ENCODE peak calls at places on chromosome 13, in nine cellular contexts. Q is foreskin keratinocyte, I is neural progenitor cell, Z is psoas muscle, D is upper lobe of right lung, R is MM.1S, J is thoracic aorta, E is tibial nerve, U is gastrocnemius medialis. V is an unnamed sample. For H3K4me1, the result is how much of the 10 kb centered on the place peaks cover.

GRCh38 chr13:64158910-64159309 is 2743.3 kb upstream of the PCDH20 start:
- DNase-seq in Q (peak), I (no peak), Z (no peak), D (no peak), R (no peak), J (no peak), E (no peak), U (no peak), V (no peak)

GRCh38 chr13:44843403-44843802 is 145.9 kb downstream of the NUFIP1 start:
- DNase-seq in Q (no peak), I (no peak), Z (no peak), D (no peak), R (no peak), J (no peak), E (no peak), U (no peak), V (no peak)

GRCh38 chr13:49124693-49125304 is 95.3 kb upstream of the MLNR start:
- DNase-seq in Q (no peak), I (no peak), Z (no peak), D (no peak), R (no peak), J (no peak), E (no peak), U (no peak), V (no peak)

GRCh38 chr13:42769650-42770049 is 11.7 kb upstream of the FAM216B start:
- DNase-seq in Q (no peak), I (no peak), Z (no peak), D (no peak), R (no peak), J (no peak), E (no peak), U (no peak), V (no peak)

GRCh38 chr13:44842158-44842557 is 147.1 kb downstream of the NUFIP1 start:
- DNase-seq in Q (no peak), I (no peak), Z (no peak), D (no peak), R (no peak), J (no peak), E (no peak), U (no peak), V (no peak)

GRCh38 chr13:79090552-79091159 is 315.4 kb downstream of the RBM26 start:
- DNase-seq in Q (peak), I (no peak), Z (no peak), D (no peak), R (no peak), J (no peak), E (no peak), U (no peak), V (no peak)

GRCh38 chr13:101712026-101712348 is 259.5 kb downstream of the ITGBL1 start:
- DNase-seq in Q (no peak), I (no peak), Z (no peak), D (no peak), R (peak), J (no peak), E (no peak), U (no peak), V (no peak)

GRCh38 chr13:50892162-50892944 is 17.2 kb upstream of the RNASEH2B start:
- DNase-seq in Q (no peak), I (no peak), Z (no peak), D (no peak), R (peak), J (no peak), E (no peak), U (no peak), V (no peak)

GRCh38 chr13:102902789-102903347 is 57.0 kb downstream of the ERCC5 start:
- DNase-seq in Q (no peak), I (no peak), Z (no peak), D (no peak), R (no peak), J (no peak), E (no peak), U (no peak), V (no peak)

GRCh38 chr13:93249259-93249917 is 22.8 kb downstream of the GPC6 start:
- DNase-seq in Q (peak), I (no peak), Z (no peak), D (no peak), R (no peak), J (no peak), E (no peak), U (no peak), V (no peak)

GRCh38 chr13:111915104-111915551 is 151.8 kb upstream of the SOX1 start:
- DNase-seq in Q (no peak), I (no peak), Z (no peak), D (no peak), R (no peak), J (no peak), E (no peak), U (no peak), V (no peak)

GRCh38 chr13:28402057-28402381 is 92.9 kb downstream of the FLT1 start:
- DNase-seq in Q (no peak), I (no peak), Z (no peak), D (no peak), R (no peak), J (no peak), E (no peak), U (no peak), V (no peak)

GRCh38 chr13:90757127-90757680 is 590.3 kb upstream of the MIR17HG start:
- DNase-seq in Q (no peak), I (no peak), Z (no peak), D (no peak), R (peak), J (no peak), E (no peak), U (no peak), V (no peak)

GRCh38 chr13:76293346-76293745 is 592.9 kb downstream of the KCTD12 start:
- DNase-seq in Q (peak), I (no peak), Z (no peak), D (no peak), R (no peak), J (no peak), E (no peak), U (no peak), V (no peak)

GRCh38 chr13:39144941-39145533 is 106.8 kb downstream of the NHLRC3 start:
- DNase-seq in Q (peak), I (peak), Z (peak), D (no peak), R (peak), J (no peak), E (peak), U (peak), V (peak)

GRCh38 chr13:105213512-105213911 is 1322.0 kb downstream of the EFNB2 start:
- DNase-seq in Q (peak), I (peak), Z (no peak), D (no peak), R (no peak), J (no peak), E (no peak), U (no peak), V (no peak)

GRCh38 chr13:111177081-111177711 is 62.1 kb downstream of the ARHGEF7 start:
- DNase-seq in Q (peak), I (no peak), Z (peak), D (no peak), R (no peak), J (no peak), E (peak), U (peak), V (no peak)

GRCh38 chr13:57632276-57633140 is 964 bp downstream of the PCDH17 start:
- DNase-seq in Q (no peak), I (peak), Z (peak), D (peak), R (no peak), J (no peak), E (no peak), U (no peak), V (no peak)

GRCh38 chr13:113369881-113370280 is 6.0 kb upstream of the GRTP1 start:
- DNase-seq in Q (no peak), I (no peak), Z (no peak), D (no peak), R (no peak), J (no peak), E (no peak), U (no peak), V (no peak)

GRCh38 chr13:79447741-79448140 is 33.2 kb upstream of the NDFIP2 start:
- DNase-seq in Q (no peak), I (peak), Z (no peak), D (no peak), R (no peak), J (no peak), E (no peak), U (no peak), V (no peak)

GRCh38 chr13:80224468-80224867 is 116.5 kb downstream of the SPRY2 start:
- DNase-seq in Q (peak), I (no peak), Z (no peak), D (no peak), R (no peak), J (no peak), E (no peak), U (no peak), V (no peak)

GRCh38 chr13:91292630-91293221 is 54.8 kb upstream of the MIR17HG start:
- DNase-seq in Q (no peak), I (peak), Z (no peak), D (no peak), R (no peak), J (no peak), E (no peak), U (no peak), V (no peak)

GRCh38 chr13:66805657-66806056 is 424.5 kb downstream of the PCDH9 start:
- DNase-seq in Q (no peak), I (no peak), Z (no peak), D (no peak), R (no peak), J (no peak), E (peak), U (no peak), V (no peak)

GRCh38 chr13:113863511-113864302 is at the start of gene GAS6:
- DNase-seq in Q (no peak), I (peak), Z (peak), D (peak), R (peak), J (no peak), E (no peak), U (peak), V (peak)

GRCh38 chr13:25232937-25233515 is 54.3 kb downstream of the MTMR6 start:
- DNase-seq in Q (no peak), I (peak), Z (no peak), D (no peak), R (no peak), J (no peak), E (no peak), U (no peak), V (no peak)

GRCh38 chr13:90261343-90261742 is 1086.1 kb upstream of the MIR17HG start:
- DNase-seq in Q (no peak), I (no peak), Z (no peak), D (no peak), R (no peak), J (no peak), E (no peak), U (no peak), V (no peak)

GRCh38 chr13:114007566-114007965 is 33.7 kb upstream of the C13orf46 start:
- DNase-seq in Q (no peak), I (no peak), Z (no peak), D (no peak), R (no peak), J (peak), E (no peak), U (peak), V (peak)

GRCh38 chr13:110535526-110535925 is 26.0 kb downstream of the RAB20 start:
- DNase-seq in Q (no peak), I (no peak), Z (no peak), D (no peak), R (no peak), J (no peak), E (no peak), U (no peak), V (no peak)

GRCh38 chr13:79468819-79469218 is 12.1 kb upstream of the NDFIP2 start:
- DNase-seq in Q (no peak), I (no peak), Z (no peak), D (no peak), R (no peak), J (no peak), E (no peak), U (no peak), V (no peak)

GRCh38 chr13:29081036-29081435 is 260.9 kb downstream of the MTUS2 start:
- DNase-seq in Q (no peak), I (no peak), Z (no peak), D (no peak), R (peak), J (no peak), E (no peak), U (no peak), V (no peak)

GRCh38 chr13:28678809-28679208 is 19.9 kb downstream of the POMP start:
- DNase-seq in Q (no peak), I (no peak), Z (no peak), D (no peak), R (no peak), J (no peak), E (no peak), U (no peak), V (no peak)

GRCh38 chr13:40995997-40996396 is 23.1 kb downstream of the ELF1 start:
- DNase-seq in Q (no peak), I (no peak), Z (no peak), D (no peak), R (no peak), J (no peak), E (no peak), U (no peak), V (no peak)

GRCh38 chr13:40993987-40994386 is 25.1 kb downstream of the ELF1 start:
- DNase-seq in Q (peak), I (no peak), Z (no peak), D (no peak), R (no peak), J (no peak), E (no peak), U (no peak), V (no peak)

GRCh38 chr13:40994581-40995230 is 24.4 kb downstream of the ELF1 start:
- DNase-seq in Q (no peak), I (no peak), Z (no peak), D (no peak), R (peak), J (no peak), E (no peak), U (no peak), V (no peak)

GRCh38 chr13:40993119-40993518 is 26.0 kb downstream of the ELF1 start:
- DNase-seq in Q (no peak), I (peak), Z (no peak), D (no peak), R (peak), J (no peak), E (no peak), U (no peak), V (no peak)

GRCh38 chr13:40992678-40993077 is 26.4 kb downstream of the ELF1 start:
- DNase-seq in Q (no peak), I (no peak), Z (no peak), D (no peak), R (peak), J (no peak), E (no peak), U (no peak), V (no peak)
- H3K4me1 ChIP-seq in Q (under half), I (under half), Z (under half), D (under half), R (under half), J (under half), E (under half), U (under half), V (under half)

GRCh38 chr13:36512771-36513170 is 80.5 kb downstream of the CCNA1 start:
- DNase-seq in Q (no peak), I (no peak), Z (no peak), D (no peak), R (no peak), J (no peak), E (no peak), U (no peak), V (no peak)

GRCh38 chr13:36509369-36509768 is 77.1 kb downstream of the CCNA1 start:
- DNase-seq in Q (no peak), I (peak), Z (no peak), D (no peak), R (no peak), J (no peak), E (no peak), U (no peak), V (no peak)
- TF ChIP-seq CTCF in Q (peak), I (peak), Z (no peak), D (no peak), R (no peak), J (no peak), E (no peak), U (no peak), V (no peak)

GRCh38 chr13:96662036-96662435 is 332.2 kb downstream of the OXGR1 start:
- DNase-seq in Q (no peak), I (no peak), Z (no peak), D (no peak), R (no peak), J (no peak), E (no peak), U (no peak), V (no peak)
- H3K27ac ChIP-seq in Q (no peak), I (no peak), Z (no peak), D (no peak), R (no peak), J (no peak), E (no peak), U (no peak), V (no peak)

DNA sequence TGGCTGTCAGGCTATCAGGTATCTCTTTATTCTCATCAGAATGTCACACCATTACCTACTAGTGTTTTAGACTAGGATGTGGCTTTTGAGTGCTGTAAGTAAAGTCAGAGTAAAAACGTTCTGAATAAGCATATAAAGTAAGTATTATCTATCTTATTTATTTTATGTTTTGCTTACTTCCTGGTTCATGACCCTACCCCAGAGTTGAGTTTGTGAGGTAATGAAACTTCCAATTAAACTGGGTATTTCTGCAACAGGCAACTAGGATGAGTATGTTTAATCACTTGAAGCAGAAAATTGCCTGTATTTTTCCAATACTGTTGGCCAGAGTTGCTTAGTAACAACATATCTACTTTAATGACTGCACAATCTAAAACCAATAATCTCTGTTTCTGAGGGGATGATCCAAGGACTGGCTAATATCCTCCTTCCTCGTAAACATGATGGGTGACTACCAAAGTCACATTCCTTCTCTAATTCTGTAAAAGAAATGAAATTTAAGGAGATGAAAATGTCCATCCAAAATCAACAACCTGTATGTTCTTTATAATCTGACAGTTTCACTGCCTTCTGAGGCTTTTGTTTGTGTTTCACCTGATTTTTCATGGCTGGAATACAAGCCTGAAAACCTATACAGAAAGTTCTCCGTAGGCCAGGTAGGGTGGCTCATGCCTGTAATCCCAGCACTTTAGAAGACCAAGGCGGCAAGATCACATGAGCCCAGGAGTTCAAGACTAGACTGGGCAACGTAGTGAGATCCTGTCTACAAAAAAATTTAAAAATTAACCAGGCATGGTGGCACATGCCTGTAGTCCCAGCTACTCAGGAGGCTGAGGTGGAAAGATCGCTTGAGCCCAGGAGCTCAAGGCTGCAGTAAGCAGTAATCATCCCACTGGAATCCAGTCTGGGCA is 83.1 kb downstream of the ABCC4 start:
- DNase-seq in Q (no peak), I (no peak), Z (no peak), D (no peak), R (no peak), J (no peak), E (no peak), U (no peak), V (no peak)
- H3K4me1 ChIP-seq in Q (under half), I (under half), Z (under half), D (under half), R (under half), J (under half), E (under half), U (under half), V (under half)

GRCh38 chr13:98843482-98843877 is 91.0 kb upstream of the SLC15A1 start:
- DNase-seq in Q (no peak), I (no peak), Z (no peak), D (no peak), R (no peak), J (no peak), E (no peak), U (no peak), V (no peak)
- TF ChIP-seq CTCF in Q (no peak), I (no peak), Z (no peak), D (no peak), R (no peak), J (no peak), E (no peak), U (no peak), V (no peak)

GRCh38 chr13:46122304-46122703 is 17.5 kb upstream of the CPB2 start:
- DNase-seq in Q (no peak), I (no peak), Z (no peak), D (no peak), R (no peak), J (no peak), E (no peak), U (no peak), V (no peak)
- H3K27ac ChIP-seq in Q (no peak), I (no peak), Z (no peak), D (no peak), R (no peak), J (no peak), E (no peak), U (no peak), V (no peak)

GRCh38 chr13:33353646-33354045 is 68.1 kb upstream of the STARD13 start:
- DNase-seq in Q (no peak), I (no peak), Z (no peak), D (no peak), R (no peak), J (no peak), E (no peak), U (no peak), V (no peak)
- H3K4me1 ChIP-seq in Q (under half), I (under half), Z (under half), D (under half), R (under half), J (under half), E (under half), U (under half), V (under half)

GRCh38 chr13:65697843-65698242 is 1532.3 kb downstream of the PCDH9 start:
- DNase-seq in Q (no peak), I (no peak), Z (no peak), D (no peak), R (no peak), J (no peak), E (no peak), U (no peak), V (no peak)
- TF ChIP-seq CTCF in Q (no peak), I (no peak), Z (no peak), D (no peak), R (no peak), J (no peak), E (no peak), U (no peak), V (no peak)

V was measured in uterus.